ENCODE peak calls at places on chromosomes 16 and 17, in four cellular contexts. R is GM06990, V is tibial artery, E is heart right ventricle. T is an unnamed sample.
A peak's percentile ranks its signal among the peaks of the same experiment; 100 is the strongest.

GRCh38 chr16:46826618-46827017 is 4.4 kb downstream of the C16orf87 start:
- DNase-seq in E (no peak), R (no peak), V (no peak), T (no peak)

GRCh38 chr16:85193876-85194275 is 81.6 kb upstream of the CIBAR2 start:
- DNase-seq in E (no peak), V (no peak), R (no peak), T (no peak)

GRCh38 chr17:70317416-70317815 is 148.1 kb downstream of the KCNJ2 start:
- DNase-seq in E (no peak), V (no peak), R (no peak), T (no peak)

GRCh38 chr16:31131841-31132271 is 3.7 kb downstream of the PRSS8 start:
- DNase-seq in R (no peak), V (no peak), E (no peak), T (no peak)

GRCh38 chr17:12744298-12744697 is 45.0 kb upstream of the ARHGAP44 start:
- DNase-seq in R (no peak), V (no peak), E (peak; percentile 43), T (no peak)

GRCh38 chr16:69223882-69224281 is 36.9 kb downstream of the SNTB2 start:
- DNase-seq in E (no peak), V (no peak), R (no peak), T (peak; percentile 90)

GRCh38 chr17:32021618-32021955 is 14.4 kb downstream of the LRRC37B start:
- DNase-seq in E (no peak), V (no peak), R (no peak), T (no peak)

GRCh38 chr17:38447502-38448095 is 19.3 kb downstream of the ARHGAP23 start:
- DNase-seq in R (no peak), E (no peak), V (no peak), T (no peak)

GRCh38 chr17:42249681-42250446 is 26.3 kb downstream of the STAT5B start:
- DNase-seq in E (no peak), V (no peak), R (no peak), T (no peak)

GRCh38 chr17:59859444-59860025 is 33.2 kb downstream of the TUBD1 start:
- DNase-seq in R (no peak), V (no peak), E (no peak), T (peak; percentile 78)

GRCh38 chr16:16014329-16015224 is 65.2 kb downstream of the ABCC1 start:
- DNase-seq in R (no peak), V (peak; percentile 87), E (peak; percentile 71), T (peak; percentile 61)

GRCh38 chr16:81813648-81814047 is 34.6 kb downstream of the PLCG2 start:
- DNase-seq in E (no peak), R (no peak), V (no peak), T (no peak)

GRCh38 chr17:32483451-32484019 is 3.3 kb upstream of the CDK5R1 start:
- DNase-seq in E (peak; percentile 80), V (peak; percentile 75), R (peak; percentile 58), T (peak; percentile 74)

GRCh38 chr16:76816475-76816874 is 374.5 kb upstream of the MON1B start:
- DNase-seq in R (no peak), E (no peak), V (no peak), T (no peak)
- H3K4me3 ChIP-seq in R (no peak overlapping the region), E (no peak overlapping the region), V (no peak overlapping the region), T (no peak overlapping the region)

GRCh38 chr17:35447494-35447893 is 1.1 kb downstream of the SLFN13 start:
- DNase-seq in R (no peak), E (no peak), V (no peak), T (no peak)

GRCh38 chr17:35448899-35449227 is 297 bp upstream of the SLFN13 start:
- DNase-seq in V (no peak), R (no peak), E (no peak), T (no peak)

GRCh38 chr17:35448214-35448898 is at the start of gene SLFN13:
- DNase-seq in E (peak; percentile 81), R (peak; percentile 91), V (peak; percentile 53), T (peak; percentile 76)

DNA sequence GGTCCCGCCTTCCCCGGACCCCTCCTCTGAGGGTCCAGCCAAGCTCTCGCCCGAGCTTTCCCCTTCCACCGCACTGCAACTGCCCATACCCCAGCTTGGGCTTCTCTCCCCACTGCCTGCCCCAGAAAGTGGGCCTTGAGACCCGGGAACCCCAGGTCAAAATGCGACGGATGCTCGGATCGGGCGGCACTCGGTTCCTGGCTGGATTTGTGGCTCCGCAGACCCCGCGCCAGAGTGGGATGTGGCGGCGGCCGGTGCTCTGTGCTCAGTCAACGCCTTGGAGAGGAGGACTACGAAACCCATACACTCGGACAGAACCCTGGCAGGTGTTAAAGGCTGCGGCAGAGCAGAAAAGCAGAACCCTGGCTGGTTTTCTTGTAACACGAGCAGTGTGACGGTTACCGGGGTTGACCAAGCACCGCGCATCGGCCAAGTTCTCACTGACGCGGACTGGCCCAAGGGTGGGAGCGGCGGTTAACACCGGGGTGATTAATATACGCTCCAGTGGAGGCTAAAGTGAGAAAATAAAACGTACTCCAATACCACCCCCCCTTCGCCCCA is 885 bp upstream of the SLFN13 start:
- DNase-seq in V (peak; percentile 21), E (peak; percentile 26), R (peak; percentile 65), T (peak; percentile 41)
- H3K4me3 ChIP-seq in V (peak overlapping the region; percentile 31), E (no peak overlapping the region), R (peak overlapping the region; percentile 84), T (peak overlapping the region; percentile 7)

GRCh38 chr17:5467416-5467815 is 1.4 kb downstream of the DHX33 start:
- DNase-seq in E (no peak), R (no peak), V (no peak), T (no peak)
- H3K4me3 ChIP-seq in E (no peak overlapping the region), R (peak overlapping the region; percentile 98), V (peak overlapping the region; percentile 73), T (peak overlapping the region; percentile 88)

GRCh38 chr17:67145406-67145805 is 99.6 kb downstream of the HELZ start:
- DNase-seq in V (no peak), E (no peak), R (no peak), T (no peak)

GRCh38 chr17:67148352-67148751 is 96.6 kb downstream of the HELZ start:
- DNase-seq in E (no peak), V (no peak), R (no peak), T (no peak)

GRCh38 chr17:67151717-67152116 is 93.3 kb downstream of the HELZ start:
- DNase-seq in E (no peak), R (no peak), V (no peak), T (peak; percentile 80)

GRCh38 chr17:67152824-67153223 is 92.2 kb downstream of the HELZ start:
- DNase-seq in R (no peak), E (no peak), V (no peak), T (no peak)

DNA sequence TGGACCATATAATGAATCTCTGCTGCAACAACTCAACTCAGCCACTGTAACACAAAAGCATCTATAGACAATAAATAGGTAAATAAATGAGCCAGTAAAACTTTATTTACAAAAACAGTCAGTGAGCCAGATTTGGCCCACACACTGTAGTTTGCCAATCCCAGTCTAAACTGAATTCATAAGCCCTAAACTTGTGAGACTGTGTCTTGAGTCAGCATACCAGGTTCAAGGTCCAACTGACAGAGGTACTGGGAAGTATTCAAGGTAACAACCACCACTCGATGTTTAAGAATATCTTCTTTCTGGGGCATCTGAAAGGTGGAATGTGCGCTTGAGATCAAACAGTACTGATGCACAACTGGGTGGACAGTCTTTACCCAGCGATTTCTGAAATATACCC is 94.2 kb downstream of the HELZ start:
- DNase-seq in V (no peak), R (no peak), E (no peak), T (no peak)
- H3K4me3 ChIP-seq in V (no peak overlapping the region), R (no peak overlapping the region), E (no peak overlapping the region), T (no peak overlapping the region)